ENCODE peak calls at places on chromosome 1, in six cellular contexts. Q is A549, K is HepG2, T is stomach, G is sigmoid colon, N is suprapubic skin. O is an unnamed sample.

GRCh38 chr1:198462365-198463025 is 78.0 kb downstream of the ATP6V1G3 start:
- DNase-seq in G (no peak), K (no peak), T (no peak), N (no peak), Q (no peak), O (no peak)

GRCh38 chr1:172472495-172472894 is 28.6 kb upstream of the PIGC start:
- DNase-seq in Q (no peak), G (no peak), N (no peak), T (no peak), K (no peak), O (no peak)

GRCh38 chr1:110288111-110288510 is 51.1 kb upstream of the RBM15 start:
- DNase-seq in Q (no peak), G (no peak), N (no peak), T (no peak), K (no peak), O (no peak)

GRCh38 chr1:53557830-53558784 is 98.9 kb downstream of the DMRTB1 start:
- DNase-seq in K (no peak), Q (no peak), T (no peak), N (peak; percentile 43), G (peak; percentile 37), O (no peak)

GRCh38 chr1:93672069-93672468 is 9.6 kb downstream of the BCAR3 start:
- DNase-seq in Q (peak; percentile 24), G (peak; percentile 87), N (no peak), K (no peak), T (peak; percentile 84), O (no peak)

GRCh38 chr1:53470155-53470554 is 11.0 kb downstream of the DMRTB1 start:
- DNase-seq in Q (peak; percentile 52), G (no peak), K (peak; percentile 42), N (no peak), T (peak; percentile 68), O (no peak)

GRCh38 chr1:160342520-160342919 is 530 bp downstream of the COPA start:
- DNase-seq in G (no peak), Q (no peak), N (no peak), K (no peak), T (no peak), O (no peak)

GRCh38 chr1:247357781-247358211 is 26.1 kb upstream of the ZNF496 start:
- DNase-seq in N (no peak), K (no peak), Q (no peak), G (no peak), T (no peak), O (no peak)

GRCh38 chr1:186865253-186865652 is 36.5 kb downstream of the PLA2G4A start:
- DNase-seq in G (no peak), Q (no peak), K (no peak), T (no peak), N (no peak), O (no peak)

GRCh38 chr1:227998374-227999055 is 8.3 kb upstream of the WNT3A start:
- DNase-seq in N (no peak), Q (no peak), K (no peak), G (peak; percentile 19), T (peak; percentile 18), O (no peak)

GRCh38 chr1:34162852-34163766 is 1.9 kb downstream of the CSMD2 start:
- DNase-seq in G (peak; percentile 79), N (no peak), K (peak; percentile 32), T (peak; percentile 42), Q (peak; percentile 51), O (no peak)

GRCh38 chr1:113792986-113793385 is 19.3 kb downstream of the RSBN1 start:
- DNase-seq in K (no peak), T (no peak), Q (no peak), G (no peak), N (no peak), O (no peak)

GRCh38 chr1:31413405-31414005 is 492 bp downstream of the SERINC2 start:
- DNase-seq in G (peak; percentile 79), K (no peak), N (peak; percentile 92), T (peak; percentile 90), Q (peak; percentile 25), O (no peak)

GRCh38 chr1:245462161-245462560 is 307.4 kb downstream of the KIF26B start:
- DNase-seq in G (no peak), N (no peak), T (no peak), Q (no peak), K (no peak), O (no peak)

GRCh38 chr1:205417884-205418283 is 4.0 kb downstream of the LEMD1 start:
- DNase-seq in T (no peak), G (no peak), Q (no peak), N (no peak), K (no peak), O (no peak)

GRCh38 chr1:36156329-36157114 is 562 bp downstream of the MAP7D1 start:
- DNase-seq in T (peak; percentile 61), K (no peak), G (peak; percentile 85), N (peak; percentile 86), Q (peak; percentile 33), O (no peak)

GRCh38 chr1:18778437-18778836 is 81.0 kb downstream of the TAS1R2 start:
- DNase-seq in K (no peak), Q (no peak), G (no peak), T (no peak), N (no peak), O (no peak)

GRCh38 chr1:94068096-94068830 is 52.7 kb downstream of the ABCA4 start:
- DNase-seq in G (no peak), T (no peak), Q (peak; percentile 58), N (no peak), K (peak; percentile 95), O (no peak)

GRCh38 chr1:63877816-63878215 is 104.0 kb downstream of the ROR1 start:
- DNase-seq in Q (no peak), N (no peak), T (no peak), G (no peak), K (no peak), O (no peak)

GRCh38 chr1:154157520-154158306 is 2.8 kb upstream of the NUP210L start:
- DNase-seq in N (no peak), Q (no peak), K (no peak), G (no peak), T (peak; percentile 29), O (no peak)

GRCh38 chr1:81174052-81174451 is 626.7 kb upstream of the ADGRL2 start:
- DNase-seq in N (no peak), G (no peak), K (no peak), Q (no peak), T (no peak), O (no peak)

GRCh38 chr1:1232224-1232800 is at the start of gene B3GALT6:
- DNase-seq in Q (no peak), T (no peak), G (no peak), K (no peak), N (no peak), O (no peak)

GRCh38 chr1:13666317-13666716 is 33.7 kb upstream of the PRDM2 start:
- DNase-seq in K (no peak), G (no peak), Q (no peak), T (no peak), N (no peak), O (no peak)

GRCh38 chr1:172845371-172845770 is 186.5 kb downstream of the FASLG start:
- DNase-seq in K (no peak), T (no peak), G (no peak), Q (no peak), N (no peak), O (no peak)

GRCh38 chr1:5891736-5892135 is 100.5 kb downstream of the NPHP4 start:
- DNase-seq in K (no peak), G (no peak), Q (no peak), N (no peak), T (no peak), O (no peak)

GRCh38 chr1:24189528-24189927 is 2.4 kb upstream of the IFNLR1 start:
- DNase-seq in K (no peak), N (no peak), Q (no peak), G (no peak), T (no peak), O (no peak)

DNA sequence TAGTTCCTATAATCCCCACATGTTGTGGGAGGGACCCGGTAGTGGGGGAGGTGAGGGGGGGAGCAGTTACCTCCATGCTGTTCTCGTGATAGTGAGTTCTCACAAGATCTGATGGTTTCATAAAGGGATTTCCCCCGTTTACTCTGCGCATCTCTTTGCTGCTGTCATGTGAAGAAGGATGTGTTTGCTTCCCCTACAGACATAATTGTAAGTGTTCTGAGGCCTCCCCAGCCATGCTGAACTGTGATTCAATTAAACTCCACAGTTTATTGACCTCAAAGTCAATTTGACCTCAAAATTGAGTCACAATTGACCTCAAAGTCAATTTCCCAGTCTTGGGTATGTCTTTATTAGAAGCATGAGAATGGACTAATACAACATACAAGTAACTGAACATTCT is 19.7 kb downstream of the DPH5 start:
- DNase-seq in T (no peak), G (no peak), K (no peak), N (no peak), Q (no peak), O (no peak)
- H3K4me1 ChIP-seq in T (peaks cover 4% of the 10 kb centered on the region), G (no peaks in the 10 kb centered on the region), K (peaks cover 50% of the 10 kb centered on the region), N (peaks cover 23% of the 10 kb centered on the region), Q (peaks cover 46% of the 10 kb centered on the region), O (peaks cover 36% of the 10 kb centered on the region)

GRCh38 chr1:27161594-27161993 is 6.7 kb upstream of the SLC9A1 start:
- DNase-seq in K (no peak), G (no peak), Q (no peak), T (no peak), N (no peak), O (no peak)
- TF ChIP-seq EP300 in K (no peak), G (no peak), Q (no peak), T (no peak), N (no peak), O (no peak)

DNA sequence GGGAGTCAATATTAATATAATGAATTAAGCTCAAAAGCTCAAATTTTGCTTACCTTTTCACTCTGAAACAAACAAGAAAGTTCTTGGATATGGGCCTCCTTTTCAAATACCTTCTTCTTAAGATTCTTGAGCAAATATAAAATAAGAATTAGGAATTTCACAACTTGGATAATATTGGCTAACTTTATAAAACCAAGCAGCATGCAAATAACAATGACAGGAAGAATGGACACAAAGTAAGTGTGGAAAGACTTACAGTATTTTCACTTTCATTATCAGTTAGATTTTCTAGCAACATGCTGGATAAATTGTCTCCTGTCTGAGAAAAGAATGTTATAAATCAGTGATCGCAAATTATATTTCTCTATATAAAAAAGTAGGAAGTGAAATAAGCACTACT is 13.2 kb downstream of the ODF2L start:
- DNase-seq in N (no peak), K (no peak), T (no peak), Q (no peak), G (no peak), O (no peak)
- H3K4me1 ChIP-seq in N (peaks cover 4% of the 10 kb centered on the region), K (no peaks in the 10 kb centered on the region), T (no peaks in the 10 kb centered on the region), Q (no peaks in the 10 kb centered on the region), G (no peaks in the 10 kb centered on the region), O (no peaks in the 10 kb centered on the region)

GRCh38 chr1:163038928-163039327 is 30.2 kb upstream of the RGS4 start:
- DNase-seq in T (no peak), G (no peak), N (no peak), K (no peak), Q (no peak), O (no peak)

GRCh38 chr1:163039694-163040093 is 29.5 kb upstream of the RGS4 start:
- DNase-seq in Q (no peak), T (no peak), G (no peak), K (no peak), N (no peak), O (no peak)

GRCh38 chr1:163035791-163036249 is 33.3 kb upstream of the RGS4 start:
- DNase-seq in T (no peak), G (no peak), N (no peak), K (no peak), Q (no peak), O (no peak)

DNA sequence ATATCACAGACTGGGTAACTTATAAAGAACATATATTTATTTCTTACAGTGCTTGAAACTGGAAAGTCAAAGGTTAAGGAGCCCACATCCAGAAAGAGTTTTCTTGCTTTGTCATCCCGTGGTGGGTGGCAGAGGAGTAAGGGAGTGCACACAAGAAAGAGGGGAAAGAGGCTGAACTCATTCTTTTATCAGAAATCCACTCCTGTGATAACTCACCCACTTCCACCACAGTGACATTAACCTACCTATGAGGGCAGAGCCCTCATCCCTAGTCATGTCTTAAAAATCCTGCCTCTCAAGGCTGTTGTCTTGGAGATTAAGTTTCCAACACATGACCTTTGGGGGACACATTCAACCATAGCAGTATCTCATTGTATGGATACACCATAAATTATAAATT is 32.5 kb upstream of the RGS4 start:
- DNase-seq in K (no peak), N (no peak), Q (no peak), T (no peak), G (no peak), O (no peak)
- TF ChIP-seq EP300 in K (no peak), N (no peak), Q (no peak), T (no peak), G (no peak), O (no peak)